ENCODE peak calls at places on chromosomes 12 and 14, in six cellular contexts. S, H, V, I, E and N are unnamed samples.
A peak's percentile ranks its signal among the peaks of the same experiment; 100 is the strongest.

GRCh38 chr12:20616093-20616492 is 79.0 kb upstream of the SLCO1C1 start:
- DNase-seq in I (no peak), H (no peak), E (no peak), V (no peak), S (no peak), N (no peak)

GRCh38 chr14:68645371-68645770 is 147.5 kb downstream of the ZFP36L1 start:
- DNase-seq in V (no peak), S (no peak), H (no peak), I (no peak), E (no peak), N (no peak)

GRCh38 chr12:113684908-113685512 is 213.3 kb upstream of the LHX5 start:
- DNase-seq in I (no peak), E (no peak), H (no peak), V (no peak), S (no peak), N (no peak)

GRCh38 chr14:37617864-37618365 is 22.5 kb downstream of the TTC6 start:
- DNase-seq in V (no peak), S (no peak), I (no peak), H (no peak), E (no peak), N (no peak)

GRCh38 chr14:96156804-96157760 is 47.6 kb upstream of the BDKRB2 start:
- DNase-seq in E (no peak), I (no peak), H (no peak), S (no peak), V (no peak), N (no peak)

GRCh38 chr14:65976771-65977170 is 509.4 kb upstream of the CCDC196 start:
- DNase-seq in V (no peak), S (no peak), E (no peak), H (no peak), I (no peak), N (no peak)

GRCh38 chr14:100305446-100306255 is 593 bp downstream of the SLC25A29 start:
- DNase-seq in I (no peak), V (peak; percentile 69), S (no peak), H (peak; percentile 44), E (no peak), N (no peak)

GRCh38 chr12:26109343-26109841 is 15.4 kb downstream of the BHLHE41 start:
- DNase-seq in E (no peak), H (no peak), S (no peak), I (no peak), V (peak; percentile 48), N (no peak)

GRCh38 chr14:89279649-89280232 is 137.3 kb downstream of the FOXN3 start:
- DNase-seq in S (no peak), V (no peak), I (no peak), H (no peak), E (no peak), N (no peak)

DNA sequence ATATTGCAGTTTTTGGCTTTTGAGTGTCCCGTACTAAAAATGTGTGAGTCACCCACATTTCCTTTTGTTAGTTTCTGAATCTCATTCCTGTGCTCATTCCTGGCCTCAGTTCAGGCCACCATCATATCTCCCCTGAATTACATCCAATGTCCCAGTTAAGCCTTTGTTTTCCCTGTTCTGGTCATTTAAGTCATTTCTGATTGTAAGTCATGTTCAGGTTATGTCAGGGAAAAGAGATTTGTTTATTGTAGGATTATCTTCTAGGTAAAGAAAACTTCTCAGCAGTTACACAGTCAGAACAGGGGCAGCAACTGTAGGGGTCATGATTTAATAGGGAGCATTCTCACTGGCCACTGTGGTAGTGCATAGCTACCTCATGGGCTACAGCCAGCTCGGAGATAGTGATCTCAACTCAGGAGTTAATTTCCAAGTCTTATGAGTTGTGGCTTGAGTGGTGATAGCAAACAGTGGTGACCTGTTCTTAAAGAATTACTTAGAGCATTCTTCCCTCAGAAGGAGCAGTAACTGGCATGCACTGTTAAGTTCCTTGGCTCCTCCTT is 6.7 kb downstream of the DDX47 start:
- DNase-seq in E (no peak), V (no peak), H (no peak), S (no peak), I (no peak), N (no peak)
- H3K9ac ChIP-seq in E (no peak overlapping the region), V (no peak overlapping the region), H (peak overlapping the region; percentile 12), S (peak overlapping the region; percentile 32), I (no peak overlapping the region), N (no peak overlapping the region)

GRCh38 chr12:121791671-121792496 is 1.6 kb downstream of the RHOF start:
- DNase-seq in H (no peak), S (no peak), V (no peak), I (peak; percentile 91), E (no peak), N (no peak)
- TF ChIP-seq ZNF274 in H (no peak), S (no peak), V (no peak), I (no peak), E (no peak), N (no peak)

DNA sequence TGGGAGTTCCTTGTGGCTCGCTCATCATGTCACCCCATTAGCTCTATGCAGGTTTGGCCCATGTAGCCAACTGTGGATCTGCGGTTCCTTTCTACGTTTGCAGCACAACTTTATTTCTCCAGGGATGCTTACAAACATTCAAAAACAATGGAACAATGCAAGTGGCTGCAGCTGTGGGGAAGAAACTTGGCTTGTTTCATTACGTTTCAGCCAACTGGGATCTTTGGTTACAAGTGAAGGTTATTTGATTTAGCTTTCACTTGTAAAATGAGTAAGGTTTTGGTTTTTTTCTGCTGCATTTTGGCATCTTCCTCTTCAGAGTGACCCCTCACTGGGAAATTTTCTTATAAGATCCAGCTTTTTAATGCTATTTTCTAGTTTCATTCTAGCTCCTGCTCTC is 105.9 kb downstream of the PLXNC1 start:
- DNase-seq in E (no peak), V (no peak), S (no peak), H (no peak), I (no peak), N (no peak)
- H3K9ac ChIP-seq in E (no peak overlapping the region), V (no peak overlapping the region), S (no peak overlapping the region), H (no peak overlapping the region), I (no peak overlapping the region), N (no peak overlapping the region)

GRCh38 chr12:68113644-68114043 is 45.9 kb downstream of the IFNG start:
- DNase-seq in V (peak; percentile 77), E (no peak), I (no peak), H (no peak), S (peak; percentile 22), N (peak; percentile 6)
- TF ChIP-seq ZNF274 in V (no peak), E (no peak), I (no peak), H (no peak), S (no peak), N (no peak)

GRCh38 chr14:41607119-41607785 is 576 bp downstream of the LRFN5 start:
- DNase-seq in E (no peak), V (peak; percentile 54), H (no peak), S (no peak), I (no peak), N (no peak)

GRCh38 chr14:41605550-41606248 is 977 bp upstream of the LRFN5 start:
- DNase-seq in V (peak; percentile 82), E (no peak), S (no peak), H (no peak), I (no peak), N (no peak)

GRCh38 chr14:41606249-41607118 is at the start of gene LRFN5:
- DNase-seq in H (peak; percentile 5), S (no peak), V (peak; percentile 82), I (no peak), E (no peak), N (no peak)

GRCh38 chr14:41607966-41608663 is 1.4 kb downstream of the LRFN5 start:
- DNase-seq in I (no peak), E (no peak), H (no peak), V (peak; percentile 62), S (no peak), N (no peak)

GRCh38 chr14:41609704-41610183 is 3.1 kb downstream of the LRFN5 start:
- DNase-seq in H (no peak), V (peak; percentile 75), S (no peak), I (no peak), E (no peak), N (no peak)
- H3K9ac ChIP-seq in H (no peak overlapping the region), V (no peak overlapping the region), S (no peak overlapping the region), I (no peak overlapping the region), E (no peak overlapping the region), N (peak overlapping the region; percentile 32)